ENCODE peak calls at places on chromosomes 1 and 21, in ten cellular contexts. Q is mesendoderm, D is BE2C, G is left ventricle myocardium inferior, N is heart right ventricle, X is AG04450, B is AG09309, Y is brain microvascular endothelial cell, M is trophoblast cell, Z is HCT116. H is an unnamed sample.

GRCh38 chr21:27475363-27475955 is 508.6 kb upstream of the ADAMTS5 start:
- DNase-seq in Q (peak; percentile 29), D (no peak), G (no peak), N (no peak), X (no peak), B (no peak), Y (no peak), M (no peak), Z (no peak), H (no peak)

GRCh38 chr1:24283326-24284155 is 35.6 kb upstream of the GRHL3 start:
- DNase-seq in Q (no peak), D (no peak), G (no peak), N (no peak), X (no peak), B (no peak), Y (peak; percentile 70), M (peak; percentile 29), Z (peak; percentile 56), H (peak; percentile 73)

GRCh38 chr1:228321895-228322294 is 84.7 kb downstream of the TRIM11 start:
- DNase-seq in Q (no peak), D (no peak), G (no peak), N (no peak), X (no peak), B (no peak), Y (no peak), M (no peak), Z (no peak), H (no peak)

GRCh38 chr21:46077674-46078101 is 20.2 kb upstream of the COL6A2 start:
- DNase-seq in Q (no peak), D (no peak), G (no peak), N (no peak), X (no peak), B (no peak), Y (no peak), M (no peak), Z (no peak), H (no peak)

GRCh38 chr1:36239941-36240637 is 15.8 kb downstream of the THRAP3 start:
- DNase-seq in Q (no peak), D (no peak), G (peak; percentile 46), N (peak; percentile 79), X (no peak), B (no peak), Y (no peak), M (no peak), Z (no peak), H (no peak)

GRCh38 chr1:57086141-57086540 is 120.3 kb upstream of the C8B start:
- DNase-seq in Q (no peak), D (no peak), G (no peak), N (no peak), X (no peak), B (no peak), Y (no peak), M (no peak), Z (no peak), H (no peak)

GRCh38 chr1:243280571-243281129 is 24.8 kb downstream of the SDCCAG8 start:
- DNase-seq in Q (no peak), D (no peak), G (no peak), N (no peak), X (no peak), B (no peak), Y (no peak), M (no peak), Z (no peak), H (no peak)

GRCh38 chr1:125085720-125086591 is 3901.2 kb downstream of the SRGAP2C start:
- DNase-seq in Q (no peak), D (no peak), G (no peak), N (no peak), X (no peak), B (no peak), Y (no peak), M (no peak), Z (no peak), H (no peak)

GRCh38 chr1:223129229-223129851 is 13.7 kb downstream of the TLR5 start:
- DNase-seq in Q (peak; percentile 76), D (peak; percentile 70), G (peak; percentile 80), N (peak; percentile 75), X (no peak), B (no peak), Y (peak; percentile 25), M (peak; percentile 35), Z (no peak), H (no peak)

DNA sequence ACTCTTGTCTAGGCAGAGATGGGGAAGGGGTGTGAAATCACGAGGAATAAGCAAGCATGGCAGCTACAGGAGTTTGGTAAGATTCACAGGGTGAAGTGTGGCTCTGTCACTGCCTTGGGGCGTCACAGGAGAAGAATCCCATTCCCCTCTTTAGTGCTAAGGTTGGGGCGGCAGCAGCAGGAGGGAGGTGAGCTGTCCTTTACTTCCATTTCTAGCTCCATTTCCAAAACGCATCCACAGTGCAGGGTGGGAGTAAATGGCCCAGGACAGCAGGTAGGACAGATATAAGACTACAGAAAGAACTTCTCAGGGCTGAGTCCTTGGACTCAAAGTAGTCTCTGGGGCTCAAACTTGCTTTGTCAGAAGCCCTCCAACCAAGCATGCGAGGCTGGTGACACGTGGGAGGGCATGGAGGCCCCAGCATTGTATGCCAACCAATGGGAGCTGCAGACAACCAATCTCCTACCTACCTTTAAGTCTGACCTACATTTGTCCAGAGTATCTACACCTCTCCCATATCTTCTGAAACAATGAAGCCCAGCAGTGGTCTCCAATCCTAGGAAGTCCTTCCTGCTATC is 8.5 kb downstream of the MEF2D start:
- DNase-seq in Q (no peak), D (no peak), G (no peak), N (no peak), X (no peak), B (no peak), Y (no peak), M (no peak), Z (no peak), H (no peak)
- H3K4me3 ChIP-seq in Q (no peak overlapping the region), D (no peak overlapping the region), G (peak overlapping the region; percentile 98), N (no peak overlapping the region), X (no peak overlapping the region), B (no peak overlapping the region), Y (no peak overlapping the region), M (no peak overlapping the region), Z (no peak overlapping the region), H (no peak overlapping the region)

DNA sequence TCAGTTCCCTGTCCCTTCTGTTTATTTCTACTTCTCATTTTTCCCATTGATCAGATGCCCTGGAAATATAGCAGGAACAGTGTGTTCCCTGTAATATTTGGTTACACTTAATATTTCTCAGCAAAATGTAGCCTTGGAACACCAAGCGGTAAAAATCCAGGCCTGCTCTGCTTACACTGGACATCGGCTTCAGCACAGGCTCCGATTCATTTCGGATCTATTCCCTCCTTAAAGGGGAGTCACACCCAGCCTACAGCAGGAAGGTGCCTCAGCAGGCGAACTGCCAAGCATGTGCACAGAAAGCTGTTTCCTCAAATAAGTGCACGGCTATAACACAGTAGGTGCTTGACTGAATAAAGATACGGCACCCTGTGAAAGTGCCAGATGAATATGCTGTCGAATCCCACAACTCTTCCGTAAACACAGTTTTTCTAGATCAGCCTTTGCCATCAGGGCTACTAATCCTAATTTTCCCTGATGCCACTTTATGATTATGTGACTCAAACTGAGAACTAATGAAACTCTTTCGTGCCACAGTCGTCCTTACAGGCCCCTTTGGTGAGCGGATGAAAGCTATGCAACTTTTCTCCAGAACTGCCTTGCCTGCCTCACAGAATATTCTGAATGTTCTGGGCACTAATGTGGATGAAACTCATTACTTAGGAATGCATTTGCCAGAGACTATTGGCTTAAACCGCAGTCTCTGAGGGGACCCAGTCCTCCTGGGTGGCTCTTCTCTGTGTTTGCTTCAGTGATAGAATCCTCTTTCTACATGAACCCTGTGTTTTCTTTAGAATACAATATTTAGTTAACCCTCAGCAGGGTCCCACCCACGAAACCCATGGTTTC is 275.5 kb upstream of the RUNX1 start:
- DNase-seq in Q (peak; percentile 39), D (no peak), G (no peak), N (no peak), X (no peak), B (peak; percentile 57), Y (peak; percentile 67), M (no peak), Z (no peak), H (peak; percentile 30)
- H3K4me3 ChIP-seq in Q (no peak overlapping the region), D (no peak overlapping the region), G (no peak overlapping the region), N (no peak overlapping the region), X (no peak overlapping the region), B (no peak overlapping the region), Y (no peak overlapping the region), M (no peak overlapping the region), Z (no peak overlapping the region), H (no peak overlapping the region)

DNA sequence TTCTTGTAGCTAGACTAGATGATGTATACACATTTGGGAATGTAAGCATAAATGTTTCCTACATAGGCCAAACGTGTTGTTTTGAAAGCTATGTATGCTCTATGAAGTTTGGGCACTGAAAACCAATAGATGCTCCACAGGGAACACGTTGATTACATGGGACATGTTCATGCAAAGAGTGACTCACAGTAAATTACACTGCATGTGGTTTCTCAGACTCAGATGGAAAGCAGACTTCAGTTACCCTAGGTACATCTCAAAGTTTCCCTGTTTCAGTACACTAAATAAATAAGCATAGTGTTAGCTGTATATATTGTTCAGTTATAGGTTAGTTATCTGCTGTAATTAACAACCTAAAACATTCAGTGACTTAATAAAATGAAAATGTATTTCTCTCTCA is 301.9 kb upstream of the RUNX1 start:
- DNase-seq in Q (no peak), D (no peak), G (no peak), N (no peak), X (no peak), B (no peak), Y (no peak), M (no peak), Z (no peak), H (no peak)
- H3K4me3 ChIP-seq in Q (no peak overlapping the region), D (no peak overlapping the region), G (no peak overlapping the region), N (no peak overlapping the region), X (no peak overlapping the region), B (no peak overlapping the region), Y (no peak overlapping the region), M (no peak overlapping the region), Z (no peak overlapping the region), H (no peak overlapping the region)

GRCh38 chr1:68814067-68814466 is 317.2 kb upstream of the DEPDC1 start:
- DNase-seq in Q (no peak), D (no peak), G (no peak), N (no peak), X (no peak), B (no peak), Y (no peak), M (peak; percentile 12), Z (no peak), H (no peak)
- H3K4me3 ChIP-seq in Q (no peak overlapping the region), D (no peak overlapping the region), G (no peak overlapping the region), N (no peak overlapping the region), X (no peak overlapping the region), B (no peak overlapping the region), Y (no peak overlapping the region), M (no peak overlapping the region), Z (no peak overlapping the region), H (no peak overlapping the region)

DNA sequence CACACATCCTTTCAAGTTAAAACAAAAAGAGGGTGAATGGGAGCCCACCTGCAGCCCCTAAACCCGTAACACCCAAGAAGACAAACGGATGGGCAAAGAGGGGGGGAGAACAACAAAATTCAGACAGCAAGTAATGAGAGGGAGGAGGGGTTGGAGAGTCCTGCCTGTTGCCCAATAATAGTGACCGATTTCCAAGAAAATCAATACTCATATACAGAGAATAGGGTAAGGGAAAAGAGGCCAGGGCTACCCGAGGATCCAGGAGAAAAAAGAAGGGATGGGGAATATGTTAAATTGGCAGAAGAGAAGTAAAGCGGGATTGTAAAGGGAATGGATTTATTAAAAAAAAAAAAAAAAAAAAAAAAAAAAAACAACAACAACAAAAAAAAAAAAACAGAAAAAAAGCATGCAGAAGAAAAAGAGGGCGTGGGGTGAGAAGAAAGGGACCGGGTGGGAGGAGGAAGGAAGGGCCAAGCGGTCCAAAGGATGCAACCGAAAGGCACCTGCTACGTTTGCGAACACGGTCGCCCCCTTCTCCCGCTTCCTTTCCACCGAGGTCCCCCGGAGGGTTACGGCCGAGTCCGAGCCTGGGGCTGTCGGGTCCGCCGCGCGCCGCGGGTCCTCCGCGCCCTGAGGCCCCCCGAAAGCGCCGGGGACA is 930 bp downstream of the SLC30A10 start:
- DNase-seq in Q (no peak), D (no peak), G (no peak), N (no peak), X (no peak), B (no peak), Y (no peak), M (no peak), Z (no peak), H (no peak)
- H3K4me3 ChIP-seq in Q (no peak overlapping the region), D (peak overlapping the region; percentile 47), G (peak overlapping the region; percentile 65), N (peak overlapping the region; percentile 20), X (peak overlapping the region; percentile 46), B (no peak overlapping the region), Y (peak overlapping the region; percentile 54), M (peak overlapping the region; percentile 66), Z (no peak overlapping the region), H (peak overlapping the region; percentile 35)